ENCODE peak calls at places on chromosomes 1 and 21, in ten cellular contexts. A is fibroblast of mammary gland, P is OCI-LY7, F is heart left ventricle, J is psoas muscle, V is adipocyte, O is heart right ventricle, M is hepatocyte, H is mammary epithelial cell, D is astrocyte. L is an unnamed sample.

GRCh38 chr1:65469889-65470340 is 49.4 kb downstream of the LEPR start:
- DNase-seq in A (no peak), P (no peak), F (no peak), J (no peak), V (peak), O (peak), M (no peak), H (no peak), D (peak), L (peak)

GRCh38 chr1:115469703-115470476 is 131.8 kb upstream of the NGF start:
- DNase-seq in A (peak), P (peak), F (peak), J (peak), V (peak), O (peak), M (peak), H (peak), D (peak), L (peak)

GRCh38 chr1:193538004-193538355 is 351.6 kb upstream of the B3GALT2 start:
- DNase-seq in A (no peak), P (no peak), F (no peak), J (no peak), V (no peak), O (no peak), M (no peak), H (no peak), D (no peak), L (no peak)

GRCh38 chr1:36349241-36349671 is 25.8 kb upstream of the EVA1B start:
- DNase-seq in A (peak), P (peak), F (no peak), J (no peak), V (peak), O (no peak), M (no peak), H (peak), D (peak), L (peak)

GRCh38 chr1:110630770-110631663 is 24.9 kb upstream of the KCNA2 start:
- DNase-seq in A (peak), P (peak), F (peak), J (peak), V (peak), O (peak), M (peak), H (peak), D (no peak), L (peak)

GRCh38 chr1:32180186-32181060 is 948 bp downstream of the TXLNA start:
- DNase-seq in A (peak), P (peak), F (peak), J (peak), V (peak), O (peak), M (peak), H (peak), D (peak), L (peak)

GRCh38 chr1:162696286-162696862 is 64.1 kb downstream of the DDR2 start:
- DNase-seq in A (peak), P (no peak), F (peak), J (peak), V (peak), O (peak), M (peak), H (peak), D (peak), L (peak)

GRCh38 chr1:106038260-106038659 is 1018.2 kb upstream of the PRMT6 start:
- DNase-seq in A (no peak), P (no peak), F (no peak), J (no peak), V (no peak), O (no peak), M (no peak), H (no peak), D (no peak), L (no peak)

GRCh38 chr1:15676688-15677661 is 7.1 kb upstream of the PLEKHM2 start:
- DNase-seq in A (no peak), P (no peak), F (no peak), J (no peak), V (no peak), O (no peak), M (no peak), H (no peak), D (no peak), L (peak)

GRCh38 chr21:15964181-15964855 is 234.5 kb downstream of the USP25 start:
- DNase-seq in A (peak), P (no peak), F (no peak), J (no peak), V (no peak), O (no peak), M (no peak), H (peak), D (peak), L (no peak)

GRCh38 chr1:65141394-65141793 is 6.6 kb upstream of the AK4 start:
- DNase-seq in A (peak), P (no peak), F (no peak), J (no peak), V (peak), O (no peak), M (peak), H (peak), D (no peak), L (peak)

GRCh38 chr1:118039170-118039569 is 109.6 kb downstream of the WDR3 start:
- DNase-seq in A (no peak), P (no peak), F (no peak), J (no peak), V (no peak), O (no peak), M (no peak), H (no peak), D (no peak), L (no peak)

GRCh38 chr1:3171761-3172160 is 102.8 kb downstream of the PRDM16 start:
- DNase-seq in A (no peak), P (no peak), F (no peak), J (no peak), V (no peak), O (no peak), M (no peak), H (no peak), D (no peak), L (no peak)

GRCh38 chr1:78570539-78570938 is 49.7 kb upstream of the IFI44L start:
- DNase-seq in A (peak), P (no peak), F (no peak), J (no peak), V (no peak), O (no peak), M (no peak), H (no peak), D (no peak), L (no peak)

GRCh38 chr1:198950036-198950435 is 311.2 kb downstream of the PTPRC start:
- DNase-seq in A (no peak), P (no peak), F (no peak), J (no peak), V (no peak), O (no peak), M (no peak), H (no peak), D (no peak), L (no peak)

GRCh38 chr1:36172983-36173382 is 17.0 kb downstream of the MAP7D1 start:
- DNase-seq in A (peak), P (no peak), F (no peak), J (no peak), V (no peak), O (no peak), M (no peak), H (peak), D (peak), L (peak)

GRCh38 chr1:200038645-200038986 is 11.1 kb downstream of the NR5A2 start:
- DNase-seq in A (no peak), P (no peak), F (no peak), J (no peak), V (no peak), O (no peak), M (no peak), H (no peak), D (no peak), L (no peak)

GRCh38 chr1:240341365-240342250 is 249.9 kb downstream of the FMN2 start:
- DNase-seq in A (no peak), P (no peak), F (no peak), J (no peak), V (no peak), O (no peak), M (no peak), H (no peak), D (no peak), L (no peak)

GRCh38 chr1:115725600-115725999 is 42.9 kb downstream of the CASQ2 start:
- DNase-seq in A (no peak), P (no peak), F (no peak), J (no peak), V (no peak), O (no peak), M (no peak), H (no peak), D (no peak), L (no peak)

GRCh38 chr21:25360593-25360992 is 246.7 kb downstream of the MRPL39 start:
- DNase-seq in A (peak), P (no peak), F (no peak), J (no peak), V (peak), O (no peak), M (no peak), H (no peak), D (no peak), L (no peak)

GRCh38 chr21:38712076-38712475 is 93.7 kb upstream of the ETS2 start:
- DNase-seq in A (peak), P (peak), F (no peak), J (no peak), V (peak), O (peak), M (peak), H (peak), D (peak), L (peak)

GRCh38 chr1:159980076-159980475 is 26.0 kb upstream of the SLAMF9 start:
- DNase-seq in A (no peak), P (no peak), F (no peak), J (no peak), V (no peak), O (no peak), M (no peak), H (no peak), D (no peak), L (no peak)

GRCh38 chr1:239067058-239067457 is 319.3 kb upstream of the CHRM3 start:
- DNase-seq in A (no peak), P (no peak), F (no peak), J (no peak), V (no peak), O (no peak), M (no peak), H (no peak), D (no peak), L (no peak)

GRCh38 chr1:1157426-1157913 is 16.2 kb upstream of the TTLL10 start:
- DNase-seq in A (peak), P (peak), F (peak), J (peak), V (peak), O (peak), M (peak), H (peak), D (peak), L (peak)

GRCh38 chr1:145785481-145785880 is 38.4 kb downstream of the RNF115 start:
- DNase-seq in A (no peak), P (no peak), F (no peak), J (no peak), V (peak), O (no peak), M (no peak), H (peak), D (no peak), L (no peak)

GRCh38 chr21:45350206-45350854 is 54.6 kb upstream of the COL18A1 start:
- DNase-seq in A (no peak), P (no peak), F (no peak), J (no peak), V (no peak), O (no peak), M (no peak), H (no peak), D (no peak), L (no peak)

GRCh38 chr1:78687914-78688313 is 38.3 kb downstream of the IFI44 start:
- DNase-seq in A (peak), P (no peak), F (no peak), J (no peak), V (peak), O (no peak), M (no peak), H (peak), D (peak), L (no peak)

GRCh38 chr1:32696041-32696440 is 6.5 kb downstream of the SYNC start:
- DNase-seq in A (no peak), P (no peak), F (no peak), J (no peak), V (no peak), O (no peak), M (no peak), H (no peak), D (no peak), L (no peak)

GRCh38 chr1:22711591-22712501 is 1.2 kb downstream of the EPHB2 start:
- DNase-seq in A (peak), P (no peak), F (no peak), J (no peak), V (peak), O (no peak), M (peak), H (no peak), D (peak), L (no peak)

GRCh38 chr1:25022361-25023189 is 92.5 kb upstream of the RUNX3 start:
- DNase-seq in A (peak), P (peak), F (peak), J (peak), V (peak), O (peak), M (peak), H (peak), D (peak), L (peak)

GRCh38 chr1:198253668-198254067 is 96.9 kb downstream of the NEK7 start:
- DNase-seq in A (peak), P (peak), F (no peak), J (no peak), V (no peak), O (no peak), M (no peak), H (peak), D (peak), L (peak)

GRCh38 chr1:40838045-40838979 is 23.9 kb downstream of the CITED4 start:
- DNase-seq in A (no peak), P (no peak), F (no peak), J (no peak), V (no peak), O (no peak), M (no peak), H (no peak), D (no peak), L (no peak)

GRCh38 chr21:29196664-29197052 is 66.2 kb downstream of the MAP3K7CL start:
- DNase-seq in A (no peak), P (no peak), F (no peak), J (no peak), V (no peak), O (no peak), M (no peak), H (no peak), D (no peak), L (no peak)

GRCh38 chr1:101257500-101258325 is 20.9 kb downstream of the S1PR1 start:
- DNase-seq in A (no peak), P (no peak), F (no peak), J (no peak), V (no peak), O (no peak), M (peak), H (peak), D (no peak), L (no peak)

GRCh38 chr1:97314685-97315084 is 593.1 kb downstream of the PTBP2 start:
- DNase-seq in A (no peak), P (no peak), F (no peak), J (no peak), V (no peak), O (no peak), M (no peak), H (no peak), D (no peak), L (no peak)

GRCh38 chr1:204409878-204410763 is 1.5 kb downstream of the PPP1R15B start:
- DNase-seq in A (no peak), P (peak), F (no peak), J (no peak), V (no peak), O (no peak), M (no peak), H (no peak), D (no peak), L (peak)

GRCh38 chr1:23118957-23119792 is 49.5 kb downstream of the LUZP1 start:
- DNase-seq in A (no peak), P (no peak), F (no peak), J (no peak), V (peak), O (no peak), M (no peak), H (no peak), D (no peak), L (no peak)

GRCh38 chr1:192153276-192153675 is 5.0 kb upstream of the RGS18 start:
- DNase-seq in A (no peak), P (no peak), F (no peak), J (no peak), V (peak), O (no peak), M (no peak), H (no peak), D (peak), L (peak)

DNA sequence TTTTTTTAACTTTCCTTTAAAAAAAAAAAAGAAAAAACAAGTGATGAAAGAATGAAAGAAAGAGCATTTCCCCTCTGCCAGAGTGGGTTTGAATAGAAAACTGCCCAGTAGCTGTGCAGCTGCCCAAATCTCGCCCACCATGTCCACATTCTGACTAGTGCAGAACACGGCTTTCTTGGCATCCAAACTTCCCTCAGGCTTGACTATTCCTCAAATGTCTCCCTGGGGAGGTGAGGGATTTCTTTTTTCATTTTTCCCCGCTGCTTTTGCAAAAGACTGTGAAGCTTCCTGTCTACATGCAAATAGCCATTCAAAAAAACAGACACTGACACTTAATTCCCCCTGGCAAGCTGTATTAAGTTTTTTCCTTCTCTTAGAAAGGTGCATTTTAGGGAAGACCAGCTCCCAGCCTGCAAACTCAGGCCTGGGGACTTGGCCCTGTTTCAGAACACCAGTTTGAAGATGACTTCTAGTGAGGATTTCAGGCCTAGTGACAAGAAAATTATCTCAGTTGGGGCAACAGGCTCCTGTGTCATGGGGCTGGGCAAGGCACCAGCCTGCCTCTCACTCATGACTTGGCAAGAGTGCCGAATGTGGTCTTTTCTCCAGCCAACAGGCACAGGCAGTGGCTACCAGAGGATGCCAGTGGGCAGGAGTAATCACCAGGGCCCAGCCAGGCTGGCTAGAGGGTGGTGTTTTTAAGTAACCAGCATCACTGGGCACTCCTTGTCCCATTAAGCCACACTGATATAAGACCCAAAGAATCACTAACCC is 178.1 kb upstream of the NFIA start:
- DNase-seq in A (peak), P (no peak), F (peak), J (peak), V (peak), O (peak), M (no peak), H (peak), D (peak), L (no peak)
- H3K4me3 ChIP-seq in A (no peak), P (no peak), F (no peak), J (peak), V (peak), O (no peak), M (no peak), H (no peak), D (no peak), L (no peak)

GRCh38 chr1:54979327-54979891 is 1.0 kb upstream of the TMEM61 start:
- DNase-seq in A (no peak), P (no peak), F (no peak), J (no peak), V (no peak), O (no peak), M (no peak), H (no peak), D (no peak), L (no peak)

GRCh38 chr1:54981466-54981865 is 1.0 kb downstream of the TMEM61 start:
- DNase-seq in A (no peak), P (no peak), F (no peak), J (no peak), V (no peak), O (no peak), M (no peak), H (no peak), D (no peak), L (no peak)

GRCh38 chr1:54978528-54979326 is 1.7 kb upstream of the TMEM61 start:
- DNase-seq in A (no peak), P (no peak), F (no peak), J (no peak), V (no peak), O (no peak), M (no peak), H (no peak), D (no peak), L (no peak)

GRCh38 chr1:54980046-54980527 is 341 bp upstream of the TMEM61 start:
- DNase-seq in A (no peak), P (no peak), F (no peak), J (no peak), V (no peak), O (no peak), M (no peak), H (no peak), D (no peak), L (no peak)

GRCh38 chr1:54980528-54981241 is at the start of gene TMEM61:
- DNase-seq in A (no peak), P (no peak), F (no peak), J (no peak), V (peak), O (no peak), M (peak), H (peak), D (no peak), L (no peak)
- H3K4me3 ChIP-seq in A (no peak), P (no peak), F (peak), J (peak), V (peak), O (peak), M (peak), H (peak), D (peak), L (peak)

DNA sequence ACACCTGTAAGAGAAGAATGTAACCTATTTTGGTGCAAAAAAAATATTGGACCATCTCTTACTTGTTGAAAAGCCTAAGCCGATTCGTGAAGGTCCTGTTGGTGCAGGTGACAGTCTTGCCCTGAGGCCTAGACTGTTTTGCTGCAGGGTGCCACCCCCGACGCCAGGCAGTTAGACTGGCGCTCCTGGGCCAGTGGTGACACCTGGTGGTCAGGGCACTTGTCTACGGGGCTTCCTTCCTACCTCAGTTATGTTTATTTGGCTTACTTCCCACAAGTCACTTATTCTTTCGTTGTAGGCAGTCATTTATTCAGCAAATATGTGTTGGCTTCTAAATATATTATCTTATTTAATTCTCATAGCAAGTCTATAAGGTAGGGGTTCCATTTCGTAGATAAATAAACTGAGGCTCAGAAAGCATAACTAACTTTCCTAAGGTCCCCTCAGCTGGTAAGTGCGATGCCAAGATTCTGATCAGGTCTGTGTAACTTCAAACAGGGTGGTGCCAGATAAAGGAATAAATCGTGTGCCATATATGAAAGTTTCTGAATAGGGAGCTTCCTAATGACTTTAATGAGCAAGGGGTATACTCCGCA is 1.9 kb downstream of the EEIG2 start:
- DNase-seq in A (no peak), P (peak), F (peak), J (peak), V (no peak), O (peak), M (peak), H (peak), D (no peak), L (no peak)
- H3K4me3 ChIP-seq in A (no peak), P (peak), F (peak), J (no peak), V (no peak), O (peak), M (peak), H (no peak), D (no peak), L (no peak)

DNA sequence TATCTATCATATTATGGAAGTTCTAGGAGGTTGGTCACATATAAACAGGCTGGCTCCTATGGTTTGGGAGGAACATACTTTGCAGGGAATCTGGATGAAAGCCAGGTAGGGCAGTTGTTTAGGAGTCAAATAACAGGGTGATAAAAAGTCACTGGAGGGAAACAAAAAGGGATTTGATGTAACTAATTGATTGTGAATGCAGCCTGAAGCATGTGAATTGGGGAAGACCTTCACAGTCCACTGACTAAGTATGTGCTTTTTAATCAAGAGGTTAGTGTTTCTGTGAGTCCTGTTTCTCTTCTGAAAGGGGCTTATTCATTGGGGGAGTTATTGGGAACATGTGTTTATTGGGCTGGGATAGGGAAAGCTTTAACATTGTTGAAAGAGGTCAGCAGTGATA is 41.3 kb downstream of the HMCN1 start:
- DNase-seq in A (peak), P (no peak), F (no peak), J (no peak), V (peak), O (no peak), M (no peak), H (no peak), D (no peak), L (no peak)
- H3K4me3 ChIP-seq in A (no peak), P (no peak), F (no peak), J (no peak), V (no peak), O (no peak), M (no peak), H (no peak), D (no peak), L (no peak)

L was measured in brain microvascular endothelial cell.